ENCODE peak calls at places on chromosome 17, in five cellular contexts. O is HepG2, S is H1, C is GM12892, H is K562. D is an unnamed sample.

GRCh38 chr17:2053380-2054261 is 1.3 kb upstream of the HIC1 start:
- DNase-seq in O (peak), H (peak), S (peak), C (no peak), D (no peak)

GRCh38 chr17:50850640-50851039 is 15.3 kb downstream of the WFIKKN2 start:
- DNase-seq in O (no peak), H (no peak), C (no peak), S (no peak), D (no peak)

GRCh38 chr17:67328026-67328425 is 38.4 kb downstream of the PSMD12 start:
- DNase-seq in O (no peak), H (no peak), C (no peak), S (no peak), D (no peak)

GRCh38 chr17:1800240-1800639 is 29.5 kb downstream of the SMYD4 start:
- DNase-seq in O (no peak), S (no peak), C (no peak), H (no peak), D (no peak)

GRCh38 chr17:49887086-49887743 is 39.3 kb upstream of the TAC4 start:
- DNase-seq in S (no peak), C (no peak), O (peak), H (no peak), D (no peak)

GRCh38 chr17:75513667-75514052 is 1.7 kb downstream of the CASKIN2 start:
- DNase-seq in H (no peak), O (no peak), C (no peak), S (no peak), D (no peak)

GRCh38 chr17:9050801-9051401 is 29.6 kb downstream of the NTN1 start:
- DNase-seq in S (peak), H (no peak), O (no peak), C (no peak), D (no peak)

GRCh38 chr17:57672205-57672632 is 72.9 kb downstream of the CCDC182 start:
- DNase-seq in C (no peak), H (no peak), S (no peak), O (no peak), D (no peak)

GRCh38 chr17:72115789-72116520 is 4.9 kb upstream of the SOX9 start:
- DNase-seq in S (peak), C (no peak), O (no peak), H (no peak), D (no peak)

GRCh38 chr17:933168-934083 is 46.1 kb downstream of the NXN start:
- DNase-seq in C (no peak), O (peak), H (peak), S (no peak), D (no peak)

GRCh38 chr17:10776372-10776771 is 27.5 kb downstream of the TMEM238L start:
- DNase-seq in H (no peak), O (no peak), C (no peak), S (no peak), D (no peak)

GRCh38 chr17:74059471-74059870 is 144.0 kb upstream of the RPL38 start:
- DNase-seq in H (no peak), O (no peak), C (no peak), S (no peak), D (no peak)

GRCh38 chr17:34692932-34693331 is 113.5 kb downstream of the TMEM132E start:
- DNase-seq in O (no peak), S (no peak), H (no peak), C (no peak), D (no peak)

GRCh38 chr17:16001498-16001897 is 1.9 kb downstream of the TTC19 start:
- DNase-seq in O (no peak), S (no peak), H (no peak), C (no peak), D (no peak)

GRCh38 chr17:2692781-2693135 is 18.8 kb downstream of the CLUH start:
- DNase-seq in S (no peak), H (no peak), C (no peak), O (no peak), D (peak)

GRCh38 chr17:80662557-80662956 is 117.9 kb downstream of the RPTOR start:
- DNase-seq in O (no peak), S (no peak), C (no peak), H (no peak), D (no peak)

GRCh38 chr17:16150251-16150859 is 65.0 kb downstream of the NCOR1 start:
- DNase-seq in S (no peak), C (no peak), O (no peak), H (no peak), D (no peak)

GRCh38 chr17:36901506-36901905 is 35.8 kb upstream of the LHX1 start:
- DNase-seq in S (no peak), C (no peak), H (no peak), O (peak), D (no peak)

GRCh38 chr17:72931163-72931562 is 161.3 kb downstream of the SLC39A11 start:
- DNase-seq in C (peak), H (no peak), S (no peak), O (no peak), D (peak)

GRCh38 chr17:75525806-75526554 is 483 bp downstream of the LLGL2 start:
- DNase-seq in C (no peak), H (no peak), O (peak), S (peak), D (no peak)

GRCh38 chr17:31541559-31541958 is 150.1 kb downstream of the RAB11FIP4 start:
- DNase-seq in C (no peak), O (peak), S (peak), H (no peak), D (no peak)

DNA sequence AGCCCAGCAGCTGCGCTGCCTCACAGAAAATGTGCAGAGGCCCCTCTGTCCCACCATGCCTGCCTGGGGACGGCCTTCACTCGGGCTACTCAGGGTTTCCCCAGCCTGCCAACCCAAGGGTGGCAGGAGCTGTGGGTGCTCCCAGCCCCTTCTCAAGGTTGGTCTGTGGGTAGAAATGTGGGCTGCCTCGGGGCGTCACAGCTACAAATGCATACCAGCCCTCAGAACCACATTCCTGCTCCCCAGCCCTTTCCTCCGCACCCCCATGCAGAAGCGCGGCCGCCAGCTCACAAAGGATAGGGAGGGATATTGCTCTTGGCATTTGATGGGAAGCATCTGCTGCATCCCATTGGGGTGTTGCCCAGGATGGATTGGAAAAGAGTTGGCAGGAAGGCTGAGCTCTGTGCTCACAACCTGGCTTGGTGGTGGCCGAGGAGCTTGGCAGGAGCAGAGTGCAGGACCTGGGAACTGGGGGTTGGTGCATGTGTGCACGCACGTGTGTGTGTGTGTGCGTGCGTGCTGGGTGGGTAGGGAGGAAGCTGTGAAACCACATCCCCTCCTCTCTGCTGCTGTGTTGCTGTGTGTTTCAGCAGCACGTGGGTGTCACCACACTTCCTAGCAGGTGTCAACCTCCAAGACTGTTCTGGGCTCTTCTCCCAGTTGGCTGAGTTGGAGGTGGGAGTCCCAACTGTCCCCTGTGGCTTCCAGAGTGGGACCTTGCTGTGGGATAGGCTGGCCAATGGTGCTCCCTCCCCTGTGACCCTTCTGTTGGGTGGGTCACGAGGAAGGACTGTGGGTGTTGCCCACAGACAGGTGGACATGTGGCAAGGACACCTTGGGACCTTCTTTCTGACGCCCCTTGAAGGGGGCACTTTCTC is 304.5 kb downstream of the SEC14L1 start:
- DNase-seq in C (peak), O (no peak), S (no peak), H (no peak), D (no peak)
- TF ChIP-seq POLR2AphosphoS5 in C (peak), O (no peak), S (no peak), H (no peak), D (peak)

DNA sequence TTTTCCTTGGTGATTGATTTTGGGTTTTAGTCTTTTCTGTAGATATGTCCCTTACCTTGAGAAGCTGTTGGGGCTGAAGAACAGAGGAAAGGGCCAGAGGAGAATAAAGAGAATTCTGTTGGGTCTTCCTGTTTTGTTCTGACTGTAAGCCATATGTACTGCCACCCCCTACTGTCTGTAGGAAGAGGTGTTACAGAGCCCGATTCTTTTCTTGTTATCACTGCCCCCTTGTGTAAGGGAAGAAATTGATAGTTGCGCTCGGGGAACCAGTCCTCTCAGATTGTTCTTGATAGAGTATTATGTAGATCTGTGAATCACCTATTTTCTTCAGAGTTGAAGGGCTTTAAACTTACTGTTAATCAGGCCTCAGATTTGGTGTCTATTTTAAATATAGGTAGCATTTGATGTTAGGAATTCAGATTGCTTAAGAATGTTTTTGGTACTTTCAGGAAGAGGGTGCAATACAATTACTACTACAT is 2.4 kb downstream of the TANC2 start:
- DNase-seq in O (peak), S (no peak), H (peak), C (peak), D (peak)
- TF ChIP-seq TAF1 in O (no peak), S (no peak), H (no peak), C (no peak), D (no peak)

GRCh38 chr17:44178133-44178532 is 7.6 kb downstream of the ASB16 start:
- DNase-seq in S (no peak), O (no peak), C (no peak), H (no peak), D (no peak)

GRCh38 chr17:44174427-44174826 is 3.9 kb downstream of the ASB16 start:
- DNase-seq in O (no peak), S (no peak), C (no peak), H (no peak), D (no peak)

GRCh38 chr17:44177641-44178040 is 7.1 kb downstream of the ASB16 start:
- DNase-seq in O (no peak), S (no peak), H (no peak), C (no peak), D (no peak)

GRCh38 chr17:44176671-44177501 is 6.4 kb downstream of the ASB16 start:
- DNase-seq in S (no peak), O (no peak), H (no peak), C (no peak), D (no peak)

DNA sequence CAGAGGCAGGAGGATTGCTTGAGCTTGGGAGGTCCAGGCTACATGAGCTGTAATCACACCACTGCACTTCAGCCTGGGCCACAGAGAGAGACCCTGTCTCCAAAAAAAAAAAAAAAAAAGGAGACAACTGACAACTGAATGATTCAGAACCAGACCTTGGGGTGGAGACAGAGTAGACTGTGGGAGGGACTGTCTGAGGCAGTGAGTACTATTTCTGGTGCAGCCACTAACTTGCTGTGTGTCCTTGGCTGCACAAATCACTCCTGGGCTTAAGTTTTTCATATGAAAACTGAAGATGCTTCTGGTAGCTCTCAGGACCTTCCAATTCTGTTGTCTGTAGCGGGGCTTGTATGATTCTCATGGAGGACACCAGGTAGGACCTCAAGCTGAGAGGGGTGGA is 5.8 kb downstream of the ASB16 start:
- DNase-seq in S (no peak), O (no peak), C (no peak), H (no peak), D (no peak)
- TF ChIP-seq POLR2A in S (no peak), O (no peak), C (no peak), H (no peak), D (no peak)

DNA sequence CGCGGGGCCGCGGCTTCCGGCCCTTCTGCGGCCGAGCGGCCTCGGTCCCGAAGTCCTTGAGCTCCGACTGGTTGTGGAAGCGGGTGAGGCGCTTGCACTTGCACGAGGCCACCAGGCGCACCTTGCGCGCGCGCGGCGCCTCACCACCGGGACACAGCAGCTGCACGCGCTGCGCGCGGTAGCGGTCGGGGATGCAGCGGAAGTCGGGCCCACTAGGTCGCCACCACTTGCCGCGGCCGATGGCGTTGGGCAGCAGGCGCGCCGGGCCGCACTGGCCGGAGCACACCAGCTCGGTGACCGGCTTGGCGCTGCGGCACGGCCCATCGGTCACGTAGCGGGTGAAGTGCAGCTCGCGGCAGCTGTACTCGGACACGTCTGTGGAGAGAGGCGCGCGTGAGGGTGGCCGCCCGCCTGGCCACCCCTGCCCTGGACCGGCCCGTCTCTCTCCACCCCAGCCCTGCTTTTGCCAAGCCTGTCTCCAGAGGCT is 3.2 kb downstream of the SOST start:
- DNase-seq in H (no peak), C (no peak), S (peak), O (no peak), D (no peak)
- TF ChIP-seq POLR2AphosphoS5 in H (no peak), C (no peak), S (no peak), O (no peak), D (no peak)

DNA sequence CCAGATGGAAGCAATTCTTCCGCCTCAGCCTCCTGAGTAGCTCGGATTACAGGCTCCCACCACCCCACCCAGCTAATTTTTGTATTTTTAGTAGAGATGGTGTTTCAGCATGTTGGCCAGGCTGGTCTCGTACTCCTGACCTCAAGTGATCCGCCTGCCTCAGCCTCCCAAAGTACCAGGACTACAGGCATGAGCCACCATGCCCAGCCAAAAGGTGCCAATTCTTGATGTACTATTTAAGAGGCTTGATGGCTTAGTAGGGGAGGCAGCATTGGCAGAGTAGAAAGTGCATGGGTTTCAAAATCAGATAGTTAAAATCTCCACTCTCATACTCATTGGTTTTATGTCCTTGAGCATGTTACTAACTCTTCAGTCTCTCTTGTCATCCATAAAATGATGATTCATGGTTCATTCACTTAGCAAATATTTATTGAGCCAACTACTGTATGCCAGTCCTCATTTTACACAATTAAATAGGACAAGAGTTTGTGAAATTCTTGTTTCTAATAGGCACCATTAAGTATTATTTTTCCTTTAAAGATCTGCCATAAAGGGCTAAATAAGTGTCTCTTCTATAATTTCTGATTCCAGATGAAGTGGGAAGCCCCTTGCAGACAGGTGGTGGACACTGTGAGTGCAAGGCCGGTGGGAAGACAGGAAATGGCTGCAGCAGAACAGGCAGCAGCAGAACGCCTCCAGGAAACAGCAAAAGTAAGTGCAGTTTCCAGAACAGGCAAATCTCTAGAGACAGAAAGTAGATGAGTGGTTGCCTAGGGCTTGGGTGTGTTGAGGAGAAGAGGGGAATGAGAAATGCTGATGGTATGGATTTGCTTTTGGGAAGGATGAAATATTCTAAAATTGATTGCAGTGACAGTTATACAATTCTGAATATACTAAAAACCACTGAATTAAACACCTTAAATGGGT is 8.2 kb upstream of the RPL27 start:
- DNase-seq in C (no peak), S (no peak), H (no peak), O (peak), D (no peak)
- TF ChIP-seq TAF1 in C (no peak), S (no peak), H (no peak), O (no peak), D (no peak)

DNA sequence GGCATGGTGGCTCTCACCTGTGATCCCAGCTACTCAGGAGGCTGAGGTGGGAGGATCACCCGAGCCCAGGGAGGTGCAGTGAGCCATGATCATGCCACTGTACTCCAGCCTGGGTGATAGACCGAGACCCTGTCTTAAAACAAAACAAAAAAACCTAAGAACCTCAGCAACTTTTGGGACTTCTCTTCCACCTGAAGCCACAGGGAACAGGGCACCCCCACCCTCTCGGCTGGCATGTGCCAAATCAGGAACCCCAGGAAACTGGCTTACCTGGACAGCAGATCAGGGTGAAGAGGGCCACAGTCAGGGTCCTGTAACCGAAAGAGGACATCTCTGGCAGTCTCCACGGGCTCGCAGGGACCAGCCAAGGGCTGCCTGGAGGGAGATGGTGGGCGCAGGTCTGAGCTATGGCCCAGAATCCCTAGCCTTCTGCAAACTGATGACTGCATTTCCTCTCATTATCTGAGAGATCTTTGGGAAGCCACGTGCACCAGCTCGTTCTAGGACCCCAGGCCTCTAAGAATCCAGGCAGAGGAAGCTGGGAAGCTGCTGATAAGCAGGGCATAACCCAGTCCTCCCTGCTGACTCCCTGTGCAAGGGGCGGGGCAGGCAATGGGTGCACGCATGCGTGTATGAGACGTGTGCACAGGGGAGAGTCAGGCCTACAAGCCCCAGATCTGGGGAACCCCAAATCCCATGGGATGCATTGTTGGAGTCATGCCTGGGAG is 8.4 kb downstream of the PRR29 start:
- DNase-seq in O (peak), C (no peak), H (peak), S (peak), D (no peak)
- TF ChIP-seq POLR2A in O (peak), C (no peak), H (peak), S (no peak), D (no peak)

DNA sequence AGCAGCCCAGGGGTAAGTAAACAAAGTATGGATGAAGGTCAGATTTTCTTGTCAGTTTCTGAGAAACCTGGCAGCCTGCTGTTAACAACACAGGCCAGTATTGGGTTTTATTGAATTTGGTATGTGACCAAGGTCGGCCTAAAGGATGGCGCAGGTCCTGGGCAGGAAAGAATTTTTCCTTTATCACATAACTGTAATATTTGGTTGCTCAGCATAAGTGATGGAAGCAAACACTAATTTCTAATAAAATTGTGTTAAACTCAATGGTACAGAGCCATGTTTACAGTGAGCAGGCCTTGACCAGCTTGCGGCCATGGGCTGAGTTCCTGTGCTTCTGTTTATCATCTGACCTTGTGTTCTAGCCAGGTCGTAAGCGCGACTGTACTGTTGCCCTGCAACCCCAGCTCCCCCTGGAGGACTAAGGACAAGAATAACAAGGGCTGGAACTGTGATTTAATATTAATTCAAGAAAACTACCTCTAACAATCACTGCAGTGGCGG is 10.5 kb downstream of the POLDIP2 start:
- DNase-seq in H (peak), S (no peak), C (no peak), O (peak), D (no peak)
- TF ChIP-seq POLR2AphosphoS5 in H (no peak), S (no peak), C (no peak), O (no peak), D (no peak)

GRCh38 chr17:30278032-30278431 is 13.7 kb downstream of the BLMH start:
- DNase-seq in O (peak), S (no peak), C (no peak), H (no peak), D (no peak)
- TF ChIP-seq TAF1 in O (no peak), S (no peak), C (no peak), H (no peak), D (no peak)

GRCh38 chr17:7380321-7380720 is 568 bp upstream of the TNK1 start:
- DNase-seq in H (no peak), S (no peak), C (no peak), O (no peak), D (no peak)
- TF ChIP-seq POLR2A in H (no peak), S (no peak), C (no peak), O (no peak), D (no peak)

GRCh38 chr17:39968731-39969130 is 5.9 kb downstream of the GSDMA start:
- DNase-seq in S (no peak), H (no peak), C (no peak), O (no peak), D (no peak)
- TF ChIP-seq POLR2AphosphoS5 in S (no peak), H (no peak), C (no peak), O (no peak), D (no peak)